ENCODE peak calls at places on chromosomes 3 and 15, in eight cellular contexts. W, D, F, Z, G, E, H and B are unnamed samples.

GRCh38 chr15:80419546-80419945 is 15.4 kb downstream of the ARNT2 start:
- DNase-seq in W (no peak), D (no peak), F (no peak), Z (no peak), G (no peak), E (no peak), H (no peak), B (no peak)

GRCh38 chr3:193790086-193790990 is 197.3 kb downstream of the OPA1 start:
- DNase-seq in W (no peak), D (no peak), F (no peak), Z (no peak), G (no peak), E (no peak), H (no peak), B (no peak)

GRCh38 chr3:187167795-187168194 is 28.5 kb upstream of the RPL39L start:
- DNase-seq in W (no peak), D (no peak), F (no peak), Z (no peak), G (no peak), E (no peak), H (no peak), B (no peak)

GRCh38 chr15:74123131-74123429 is 7.3 kb upstream of the ISLR2 start:
- DNase-seq in W (no peak), D (no peak), F (no peak), Z (no peak), G (no peak), E (no peak), H (no peak), B (no peak)

GRCh38 chr15:53511175-53511574 is 248.3 kb downstream of the WDR72 start:
- DNase-seq in W (no peak), D (no peak), F (no peak), Z (no peak), G (no peak), E (no peak), H (no peak), B (no peak)

GRCh38 chr15:83747050-83747717 is 93.3 kb downstream of the ADAMTSL3 start:
- DNase-seq in W (no peak), D (peak; percentile 7), F (no peak), Z (no peak), G (no peak), E (no peak), H (no peak), B (no peak)

GRCh38 chr3:156404217-156404616 is 150.7 kb downstream of the SSR3 start:
- DNase-seq in W (no peak), D (no peak), F (no peak), Z (no peak), G (no peak), E (no peak), H (no peak), B (no peak)

GRCh38 chr3:147793841-147794240 is 384.7 kb downstream of the ZIC1 start:
- DNase-seq in W (no peak), D (no peak), F (no peak), Z (no peak), G (no peak), E (no peak), H (no peak), B (no peak)

GRCh38 chr3:71563827-71564226 is 19.7 kb downstream of the FOXP1 start:
- DNase-seq in W (no peak), D (no peak), F (no peak), Z (no peak), G (no peak), E (no peak), H (no peak), B (no peak)

GRCh38 chr3:115713247-115713646 is 89.9 kb downstream of the GAP43 start:
- DNase-seq in W (no peak), D (no peak), F (no peak), Z (no peak), G (no peak), E (peak; percentile 98), H (peak; percentile 73), B (no peak)

GRCh38 chr15:80970018-80970657 is 19.5 kb downstream of the MESD start:
- DNase-seq in W (peak; percentile 73), D (peak; percentile 71), F (peak; percentile 55), Z (no peak), G (peak; percentile 40), E (peak; percentile 33), H (peak; percentile 70), B (no peak)

GRCh38 chr3:195047536-195047935 is 223.4 kb downstream of the XXYLT1 start:
- DNase-seq in W (no peak), D (no peak), F (no peak), Z (no peak), G (no peak), E (no peak), H (no peak), B (no peak)

GRCh38 chr3:184234224-184234623 is 4.8 kb downstream of the VWA5B2 start:
- DNase-seq in W (no peak), D (no peak), F (peak; percentile 91), Z (peak; percentile 9), G (no peak), E (no peak), H (peak; percentile 91), B (no peak)

GRCh38 chr15:71199384-71200351 is 84.4 kb downstream of the THSD4 start:
- DNase-seq in W (no peak), D (no peak), F (no peak), Z (no peak), G (no peak), E (no peak), H (no peak), B (no peak)

GRCh38 chr3:152609891-152610290 is 225.0 kb upstream of the P2RY1 start:
- DNase-seq in W (no peak), D (no peak), F (no peak), Z (no peak), G (no peak), E (no peak), H (no peak), B (no peak)